ENCODE peak calls at places on chromosomes 16 and 17, in five cellular contexts. One of them, this sample, is unnamed.

GRCh38 chr17:32610027-32610650 is 123.3 kb downstream of the CDK5R1 start:
- DNase-seq in anterior cingulate cortex: no peak
- DNase-seq in NB4: no peak
- DNase-seq in activated naive CD8-positive, alpha-beta T cell treated with anti-CD3 and anti-CD28 coated beads for 36 hours: no peak
- DNase-seq in epithelial cell of esophagus: no peak
- DNase-seq in this sample: no peak

GRCh38 chr17:29096094-29096493 is 53.2 kb downstream of the PIPOX start:
- DNase-seq in anterior cingulate cortex: no peak
- DNase-seq in NB4: no peak
- DNase-seq in activated naive CD8-positive, alpha-beta T cell treated with anti-CD3 and anti-CD28 coated beads for 36 hours: no peak
- DNase-seq in epithelial cell of esophagus: no peak
- DNase-seq in this sample: no peak

GRCh38 chr16:83992624-83993023 is 24.6 kb downstream of the NECAB2 start:
- DNase-seq in anterior cingulate cortex: no peak
- DNase-seq in NB4: no peak
- DNase-seq in activated naive CD8-positive, alpha-beta T cell treated with anti-CD3 and anti-CD28 coated beads for 36 hours: no peak
- DNase-seq in epithelial cell of esophagus: peak; percentile 43
- DNase-seq in this sample: peak; percentile 46

GRCh38 chr17:42536372-42537155 is 523 bp downstream of the NAGLU start:
- DNase-seq in anterior cingulate cortex: peak; percentile 36
- DNase-seq in NB4: peak; percentile 90
- DNase-seq in activated naive CD8-positive, alpha-beta T cell treated with anti-CD3 and anti-CD28 coated beads for 36 hours: peak; percentile 79
- DNase-seq in epithelial cell of esophagus: peak; percentile 56
- DNase-seq in this sample: peak; percentile 66

GRCh38 chr17:39903158-39903884 is 15.1 kb downstream of the GSDMB start:
- DNase-seq in anterior cingulate cortex: no peak
- DNase-seq in NB4: peak; percentile 81
- DNase-seq in activated naive CD8-positive, alpha-beta T cell treated with anti-CD3 and anti-CD28 coated beads for 36 hours: no peak
- DNase-seq in epithelial cell of esophagus: no peak
- DNase-seq in this sample: no peak

GRCh38 chr16:58022601-58023371 is 2.8 kb upstream of the MMP15 start:
- DNase-seq in anterior cingulate cortex: peak; percentile 52
- DNase-seq in NB4: no peak
- DNase-seq in activated naive CD8-positive, alpha-beta T cell treated with anti-CD3 and anti-CD28 coated beads for 36 hours: no peak
- DNase-seq in epithelial cell of esophagus: peak; percentile 75
- DNase-seq in this sample: peak; percentile 38

GRCh38 chr16:78684040-78684611 is 584.7 kb downstream of the WWOX start:
- DNase-seq in anterior cingulate cortex: no peak
- DNase-seq in NB4: peak; percentile 5
- DNase-seq in activated naive CD8-positive, alpha-beta T cell treated with anti-CD3 and anti-CD28 coated beads for 36 hours: no peak
- DNase-seq in epithelial cell of esophagus: peak; percentile 98
- DNase-seq in this sample: no peak

GRCh38 chr17:72711531-72712310 is 380.8 kb downstream of the SLC39A11 start:
- DNase-seq in anterior cingulate cortex: no peak
- DNase-seq in NB4: no peak
- DNase-seq in activated naive CD8-positive, alpha-beta T cell treated with anti-CD3 and anti-CD28 coated beads for 36 hours: no peak
- DNase-seq in epithelial cell of esophagus: no peak
- DNase-seq in this sample: no peak

GRCh38 chr16:84179612-84180320 is 7.1 kb downstream of the TAF1C start:
- DNase-seq in anterior cingulate cortex: no peak
- DNase-seq in NB4: no peak
- DNase-seq in activated naive CD8-positive, alpha-beta T cell treated with anti-CD3 and anti-CD28 coated beads for 36 hours: no peak
- DNase-seq in epithelial cell of esophagus: no peak
- DNase-seq in this sample: no peak

GRCh38 chr17:30000001-30000754 is 58.7 kb downstream of the EFCAB5 start:
- DNase-seq in anterior cingulate cortex: no peak
- DNase-seq in NB4: peak; percentile 11
- DNase-seq in activated naive CD8-positive, alpha-beta T cell treated with anti-CD3 and anti-CD28 coated beads for 36 hours: no peak
- DNase-seq in epithelial cell of esophagus: no peak
- DNase-seq in this sample: peak; percentile 3